ENCODE peak calls at places on chromosomes 4 and X, in four cellular contexts. V, T, J and U are unnamed samples.
A peak's percentile ranks its signal among the peaks of the same experiment; 100 is the strongest.

GRCh38 chrX:69062493-69062892 is 102.8 kb downstream of the PJA1 start:
- DNase-seq in T (no peak), V (peak; percentile 16), J (no peak), U (no peak)

GRCh38 chr4:139077567-139078355 is 62.2 kb downstream of the NOCT start:
- DNase-seq in J (no peak), V (no peak), T (no peak), U (no peak)

GRCh38 chrX:10031743-10032142 is 64.6 kb downstream of the CLDN34 start:
- DNase-seq in T (no peak), V (no peak), J (no peak), U (no peak)

GRCh38 chrX:101429934-101430333 is 21.9 kb downstream of the HNRNPH2 start:
- DNase-seq in V (no peak), J (no peak), T (peak; percentile 69), U (no peak)

GRCh38 chr4:139794158-139794954 is 128.7 kb downstream of the MGST2 start:
- DNase-seq in T (peak; percentile 36), J (no peak), V (no peak), U (no peak)

GRCh38 chrX:18886344-18887161 is 97.4 kb downstream of the PHKA2 start:
- DNase-seq in T (peak; percentile 23), J (no peak), V (peak; percentile 81), U (peak; percentile 15)

GRCh38 chr4:21768349-21769310 is 179.9 kb downstream of the KCNIP4 start:
- DNase-seq in T (peak; percentile 52), V (no peak), J (peak; percentile 29), U (peak; percentile 28)

GRCh38 chr4:19850909-19851308 is 400.8 kb upstream of the SLIT2 start:
- DNase-seq in J (peak; percentile 64), V (no peak), T (peak; percentile 93), U (peak; percentile 32)

GRCh38 chr4:175790067-175790466 is 22.0 kb downstream of the GPM6A start:
- DNase-seq in J (no peak), T (no peak), V (no peak), U (no peak)

GRCh38 chr4:24867766-24868296 is 45.0 kb downstream of the CCDC149 start:
- DNase-seq in V (no peak), J (no peak), T (no peak), U (no peak)

GRCh38 chr4:15010038-15010585 is 7.8 kb downstream of the CPEB2 start:
- DNase-seq in V (no peak), J (no peak), T (no peak), U (no peak)

GRCh38 chrX:22135994-22136684 is 104.0 kb downstream of the PHEX start:
- DNase-seq in V (no peak), T (peak; percentile 60), J (peak; percentile 67), U (no peak)

GRCh38 chr4:7650606-7651400 is 216.1 kb upstream of the PSAPL1 start:
- DNase-seq in V (no peak), J (no peak), T (no peak), U (no peak)

GRCh38 chrX:100944601-100945000 is 15.9 kb upstream of the XKRX start:
- DNase-seq in J (no peak), V (no peak), T (no peak), U (no peak)

GRCh38 chrX:19554786-19555185 is 39.5 kb upstream of the MAP3K15 start:
- DNase-seq in J (no peak), T (peak; percentile 83), V (no peak), U (no peak)

GRCh38 chr4:77052352-77052751 is 23.4 kb downstream of the CCNI start:
- DNase-seq in J (peak; percentile 15), T (peak; percentile 69), V (no peak), U (no peak)

GRCh38 chr4:140423106-140423505 is 4.3 kb downstream of the CLGN start:
- DNase-seq in T (peak; percentile 25), J (no peak), V (no peak), U (no peak)

GRCh38 chrX:40130207-40130606 is 32.4 kb upstream of the BCOR start:
- DNase-seq in V (no peak), T (peak; percentile 70), J (peak; percentile 63), U (no peak)

GRCh38 chr4:18645356-18645755 is 623.8 kb upstream of the LCORL start:
- DNase-seq in V (no peak), J (no peak), T (no peak), U (no peak)

GRCh38 chr4:172009461-172009860 is 196.3 kb downstream of the GALNTL6 start:
- DNase-seq in T (no peak), V (no peak), J (no peak), U (no peak)

GRCh38 chrX:107729558-107730297 is 45.9 kb downstream of the TSC22D3 start:
- DNase-seq in V (no peak), T (no peak), J (no peak), U (no peak)

GRCh38 chr4:20474119-20474518 is 222.4 kb downstream of the SLIT2 start:
- DNase-seq in T (peak; percentile 43), V (no peak), J (no peak), U (no peak)

GRCh38 chr4:35461931-35462659 is 782.2 kb downstream of the ARAP2 start:
- DNase-seq in J (no peak), T (no peak), V (no peak), U (no peak)

GRCh38 chr4:104425003-104425402 is 69.7 kb downstream of the CXXC4 start:
- DNase-seq in V (no peak), T (no peak), J (no peak), U (no peak)

GRCh38 chr4:128782875-128783614 is 26.5 kb upstream of the JADE1 start:
- DNase-seq in T (peak; percentile 58), V (no peak), J (no peak), U (no peak)

GRCh38 chr4:64144994-64145393 is 264.3 kb downstream of the TECRL start:
- DNase-seq in T (no peak), V (no peak), J (peak; percentile 40), U (no peak)

GRCh38 chrX:129755779-129756650 is 17.2 kb downstream of the XPNPEP2 start:
- DNase-seq in T (no peak), J (no peak), V (no peak), U (no peak)

GRCh38 chr4:30720021-30720655 is at the start of gene PCDH7:
- DNase-seq in J (peak; percentile 48), V (no peak), T (peak; percentile 73), U (no peak)

GRCh38 chr4:61514991-61515390 is 314.9 kb downstream of the ADGRL3 start:
- DNase-seq in J (no peak), T (no peak), V (no peak), U (no peak)

GRCh38 chr4:61520176-61520575 is 320.1 kb downstream of the ADGRL3 start:
- DNase-seq in V (no peak), J (no peak), T (peak; percentile 16), U (no peak)

GRCh38 chr4:61520688-61521160 is 320.6 kb downstream of the ADGRL3 start:
- DNase-seq in T (peak; percentile 11), V (no peak), J (peak; percentile 26), U (no peak)

GRCh38 chr4:61521451-61521850 is 321.3 kb downstream of the ADGRL3 start:
- DNase-seq in T (no peak), V (no peak), J (no peak), U (no peak)

DNA sequence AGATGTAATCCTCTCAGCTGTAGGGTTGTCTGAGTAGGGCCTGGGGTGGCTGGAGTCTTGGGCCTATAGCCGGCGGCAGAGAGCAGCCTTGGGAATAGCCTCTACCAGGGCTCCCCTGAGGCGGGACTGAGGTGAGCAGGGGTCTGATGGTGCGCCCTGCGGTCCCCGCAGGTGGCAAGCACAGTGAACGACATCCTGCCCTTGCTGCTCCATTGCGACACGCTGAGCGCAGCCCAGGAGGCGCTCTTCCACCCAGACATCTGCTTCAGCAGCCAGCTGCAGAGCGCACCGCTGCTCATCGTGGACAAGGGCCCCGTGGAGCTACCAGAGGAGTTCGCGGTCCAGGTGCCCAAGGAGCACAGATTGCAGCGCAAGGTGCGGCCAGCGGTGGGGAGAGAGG is 317.0 kb downstream of the ADGRL3 start:
- DNase-seq in T (no peak), J (no peak), V (no peak), U (no peak)
- TF ChIP-seq CTCF in T (no peak), J (no peak), V (no peak), U (peak; percentile 31)

GRCh38 chr4:119206178-119206577 is 6.3 kb upstream of the USP53 start:
- DNase-seq in T (no peak), J (no peak), V (no peak), U (no peak)
- H3K27ac ChIP-seq in T (peak overlapping the region; percentile 33), J (no peak overlapping the region), V (peak overlapping the region; percentile 50), U (no peak overlapping the region)

DNA sequence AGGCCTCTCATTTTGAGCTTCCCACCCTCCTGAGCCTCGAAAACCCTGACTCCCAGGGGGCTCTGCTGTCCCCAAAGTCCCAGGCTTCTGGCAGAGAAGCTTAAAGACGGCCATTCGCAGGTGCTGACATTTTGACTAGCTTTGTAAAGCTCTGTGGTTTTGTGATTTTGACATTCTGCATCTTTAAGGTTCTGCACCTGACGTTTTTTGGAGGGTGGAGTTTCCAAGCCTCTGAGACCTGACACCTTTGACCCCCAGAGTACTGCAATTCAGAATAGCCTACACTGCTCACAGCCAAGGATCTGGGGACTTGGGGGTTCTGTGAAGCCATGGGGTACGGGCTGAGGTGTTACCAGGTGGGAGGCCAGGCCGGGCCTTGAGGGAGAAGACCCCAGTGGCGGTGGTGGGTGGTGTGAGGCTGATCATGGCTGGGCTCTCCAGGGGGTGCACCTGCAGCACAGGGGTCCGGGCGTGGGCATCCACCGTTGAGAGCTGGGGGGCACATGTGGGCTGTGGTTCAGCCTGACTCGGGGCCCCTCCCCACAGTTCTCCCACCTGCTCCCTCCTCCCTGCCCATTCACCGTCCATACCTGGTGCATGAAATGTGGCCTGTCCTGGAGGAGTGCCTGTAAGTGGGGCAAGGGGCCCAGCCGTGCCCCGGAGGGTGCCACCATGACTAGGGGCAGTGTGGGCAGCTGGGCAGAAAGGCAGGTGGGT is 7.3 kb downstream of the FOXP3 start:
- DNase-seq in T (no peak), V (no peak), J (no peak), U (no peak)
- TF ChIP-seq CTCF in T (no peak), V (no peak), J (no peak), U (no peak)

GRCh38 chr4:87105101-87105852 is 115.1 kb downstream of the KLHL8 start:
- DNase-seq in T (no peak), J (no peak), V (no peak), U (no peak)

GRCh38 chr4:87101543-87102199 is 118.7 kb downstream of the KLHL8 start:
- DNase-seq in J (no peak), V (no peak), T (no peak), U (no peak)

GRCh38 chr4:87100093-87100634 is 120.3 kb downstream of the KLHL8 start:
- DNase-seq in J (no peak), V (no peak), T (no peak), U (no peak)

GRCh38 chr4:87103691-87104187 is 116.7 kb downstream of the KLHL8 start:
- DNase-seq in T (peak; percentile 84), V (no peak), J (peak; percentile 67), U (no peak)

GRCh38 chr4:87103086-87103485 is 117.3 kb downstream of the KLHL8 start:
- DNase-seq in V (no peak), J (no peak), T (no peak), U (no peak)
- H3K27ac ChIP-seq in V (peak overlapping the region; percentile 84), J (no peak overlapping the region), T (no peak overlapping the region), U (no peak overlapping the region)

DNA sequence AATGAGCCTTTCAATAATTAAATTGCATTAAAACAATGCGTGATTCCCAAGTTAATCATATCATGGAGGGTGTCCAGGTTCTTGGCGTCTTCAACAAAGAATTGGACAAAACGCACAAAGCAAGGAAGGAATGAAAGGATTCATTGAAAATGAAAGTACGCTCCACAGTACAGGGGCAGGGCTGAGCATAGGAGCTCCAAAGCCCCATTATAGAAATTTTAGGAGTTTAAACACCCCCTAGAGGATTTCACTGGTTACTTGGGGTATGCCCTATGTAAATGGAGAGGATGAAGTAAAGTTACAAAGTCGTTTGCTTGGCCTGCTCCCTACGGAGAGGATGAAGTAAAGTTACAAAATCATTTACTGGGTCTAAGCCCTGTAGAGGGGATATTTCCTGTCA is 1910.4 kb downstream of the C4orf33 start:
- DNase-seq in T (no peak), J (no peak), V (no peak), U (no peak)
- TF ChIP-seq CTCF in T (no peak), J (no peak), V (no peak), U (no peak)